ENCODE peak calls at places on chromosomes 3 and 15, in ten cellular contexts. C, R, H, N, Z, Q, A, M, T and X are unnamed samples.

GRCh38 chr15:96342611-96343528 is 12.4 kb downstream of the NR2F2 start:
- DNase-seq in C (no peak), R (peak), H (no peak), N (peak), Z (no peak), Q (no peak), A (no peak), M (peak), T (no peak), X (no peak)

GRCh38 chr3:30643763-30644462 is 37.5 kb downstream of the TGFBR2 start:
- DNase-seq in C (no peak), R (no peak), H (no peak), N (no peak), Z (no peak), Q (no peak), A (peak), M (no peak), T (no peak), X (no peak)

GRCh38 chr15:64985382-64986033 is 4.2 kb downstream of the SPG21 start:
- DNase-seq in C (no peak), R (no peak), H (no peak), N (peak), Z (no peak), Q (no peak), A (no peak), M (peak), T (no peak), X (peak)

GRCh38 chr3:115713247-115713646 is 89.9 kb downstream of the GAP43 start:
- DNase-seq in C (no peak), R (no peak), H (no peak), N (no peak), Z (peak), Q (no peak), A (no peak), M (peak), T (peak), X (no peak)

GRCh38 chr15:41877631-41878354 is 16.1 kb downstream of the SPTBN5 start:
- DNase-seq in C (no peak), R (no peak), H (no peak), N (no peak), Z (no peak), Q (no peak), A (no peak), M (no peak), T (no peak), X (no peak)

GRCh38 chr3:143424874-143425273 is 305.3 kb downstream of the CHST2 start:
- DNase-seq in C (no peak), R (no peak), H (no peak), N (no peak), Z (no peak), Q (no peak), A (no peak), M (no peak), T (no peak), X (no peak)

GRCh38 chr3:42490243-42490642 is 12.2 kb upstream of the VIPR1 start:
- DNase-seq in C (peak), R (no peak), H (no peak), N (peak), Z (peak), Q (peak), A (no peak), M (peak), T (no peak), X (peak)

GRCh38 chr3:10581251-10581650 is 75.9 kb upstream of the ATP2B2 start:
- DNase-seq in C (no peak), R (no peak), H (no peak), N (no peak), Z (no peak), Q (no peak), A (no peak), M (no peak), T (no peak), X (no peak)

GRCh38 chr3:36993326-36994283 is at the start of gene MLH1:
- DNase-seq in C (peak), R (peak), H (peak), N (peak), Z (peak), Q (peak), A (peak), M (peak), T (peak), X (peak)

GRCh38 chr3:136263251-136263650 is 13.1 kb downstream of the PCCB start:
- DNase-seq in C (no peak), R (no peak), H (no peak), N (no peak), Z (no peak), Q (no peak), A (no peak), M (no peak), T (no peak), X (no peak)

GRCh38 chr3:112314618-112315017 is 18.3 kb upstream of the CD200 start:
- DNase-seq in C (no peak), R (no peak), H (no peak), N (no peak), Z (no peak), Q (no peak), A (no peak), M (no peak), T (no peak), X (no peak)

GRCh38 chr3:86047329-86047625 is 943.7 kb downstream of the VGLL3 start:
- DNase-seq in C (no peak), R (no peak), H (no peak), N (no peak), Z (no peak), Q (no peak), A (no peak), M (no peak), T (peak), X (no peak)

GRCh38 chr3:168495932-168496331 is 400.2 kb upstream of the GOLIM4 start:
- DNase-seq in C (no peak), R (no peak), H (no peak), N (no peak), Z (no peak), Q (no peak), A (no peak), M (no peak), T (no peak), X (no peak)

GRCh38 chr15:41517895-41518449 is 4.3 kb upstream of the LTK start:
- DNase-seq in C (no peak), R (no peak), H (no peak), N (no peak), Z (no peak), Q (no peak), A (no peak), M (no peak), T (no peak), X (no peak)

GRCh38 chr15:31127596-31128261 is 26.2 kb upstream of the TRPM1 start:
- DNase-seq in C (no peak), R (no peak), H (no peak), N (no peak), Z (no peak), Q (no peak), A (no peak), M (no peak), T (no peak), X (no peak)

GRCh38 chr15:63986185-63986680 is 60.1 kb downstream of the DAPK2 start:
- DNase-seq in C (no peak), R (no peak), H (no peak), N (no peak), Z (no peak), Q (no peak), A (no peak), M (no peak), T (no peak), X (no peak)

GRCh38 chr15:89647191-89647851 is 7.9 kb downstream of the KIF7 start:
- DNase-seq in C (peak), R (peak), H (peak), N (peak), Z (peak), Q (no peak), A (peak), M (peak), T (peak), X (peak)

GRCh38 chr3:4752201-4753072 is 226.8 kb upstream of the BHLHE40 start:
- DNase-seq in C (no peak), R (no peak), H (no peak), N (peak), Z (no peak), Q (no peak), A (no peak), M (no peak), T (no peak), X (peak)

GRCh38 chr15:29040367-29040745 is 154.6 kb downstream of the APBA2 start:
- DNase-seq in C (no peak), R (no peak), H (no peak), N (peak), Z (no peak), Q (no peak), A (no peak), M (peak), T (no peak), X (no peak)

DNA sequence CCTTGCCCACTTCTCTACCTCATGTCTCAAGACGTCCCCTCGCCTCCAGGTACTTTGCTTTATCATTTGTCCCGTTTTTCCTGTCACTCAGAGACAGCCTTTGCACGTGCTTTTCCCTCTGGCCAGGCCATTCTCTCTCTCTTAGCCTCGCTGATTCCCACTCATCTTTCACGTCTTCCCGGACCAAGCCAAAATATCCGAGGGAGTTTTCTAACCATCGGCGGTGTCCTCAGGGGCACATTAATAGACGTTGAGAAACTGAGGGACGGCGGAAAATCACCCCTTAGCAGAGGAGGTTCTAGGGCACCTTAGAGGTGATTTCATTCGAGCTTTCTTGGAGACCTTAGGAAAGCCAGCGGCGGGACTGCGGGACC is 551 bp downstream of the SUSD5 start:
- DNase-seq in C (no peak), R (peak), H (no peak), N (no peak), Z (no peak), Q (no peak), A (no peak), M (no peak), T (no peak), X (no peak)
- TF ChIP-seq CTCF in C (no peak), R (no peak), H (no peak), N (no peak), Z (no peak), Q (no peak), A (no peak), M (no peak), T (no peak), X (no peak)

DNA sequence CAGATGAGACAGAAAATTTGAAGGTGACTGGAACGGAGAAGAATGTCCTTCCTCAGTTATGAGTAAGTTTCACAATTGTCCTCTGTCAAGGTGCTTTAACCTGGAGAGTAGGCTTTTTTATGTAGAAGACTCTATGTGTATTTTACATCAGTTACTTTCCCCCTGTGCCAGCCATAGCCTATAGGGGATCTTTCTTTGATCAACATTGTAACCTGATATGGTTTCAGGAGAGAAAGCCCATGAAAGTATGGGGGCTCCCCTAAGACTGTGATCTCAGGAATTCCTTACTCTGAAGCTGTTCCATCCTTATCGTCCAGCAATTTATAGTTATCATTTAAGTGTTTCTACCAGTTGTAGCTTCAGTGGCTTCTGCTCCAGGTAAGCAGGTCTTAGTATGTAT is 1076.3 kb upstream of the EPHA6 start:
- DNase-seq in C (no peak), R (no peak), H (no peak), N (no peak), Z (no peak), Q (no peak), A (no peak), M (no peak), T (no peak), X (no peak)
- TF ChIP-seq CTCF in C (no peak), R (no peak), H (no peak), N (no peak), Z (no peak), Q (no peak), A (no peak), M (no peak), T (no peak), X (no peak)

GRCh38 chr3:97970929-97971460 is 1.2 kb downstream of the RIOX2 start:
- DNase-seq in C (no peak), R (no peak), H (no peak), N (no peak), Z (no peak), Q (no peak), A (no peak), M (no peak), T (peak), X (no peak)
- TF ChIP-seq CTCF in C (no peak), R (no peak), H (no peak), N (no peak), Z (no peak), Q (no peak), A (no peak), M (no peak), T (no peak), X (no peak)

GRCh38 chr3:194554488-194555098 is 67.8 kb upstream of the ATP13A3 start:
- DNase-seq in C (no peak), R (no peak), H (no peak), N (no peak), Z (no peak), Q (no peak), A (no peak), M (no peak), T (no peak), X (no peak)

GRCh38 chr3:194552327-194552949 is 65.6 kb upstream of the ATP13A3 start:
- DNase-seq in C (no peak), R (no peak), H (no peak), N (no peak), Z (no peak), Q (no peak), A (no peak), M (no peak), T (no peak), X (no peak)

GRCh38 chr3:194548346-194549321 is 61.8 kb upstream of the ATP13A3 start:
- DNase-seq in C (no peak), R (no peak), H (no peak), N (no peak), Z (no peak), Q (no peak), A (no peak), M (no peak), T (no peak), X (no peak)

GRCh38 chr3:194547042-194547441 is 60.2 kb upstream of the ATP13A3 start:
- DNase-seq in C (no peak), R (no peak), H (no peak), N (no peak), Z (no peak), Q (no peak), A (no peak), M (no peak), T (no peak), X (no peak)

DNA sequence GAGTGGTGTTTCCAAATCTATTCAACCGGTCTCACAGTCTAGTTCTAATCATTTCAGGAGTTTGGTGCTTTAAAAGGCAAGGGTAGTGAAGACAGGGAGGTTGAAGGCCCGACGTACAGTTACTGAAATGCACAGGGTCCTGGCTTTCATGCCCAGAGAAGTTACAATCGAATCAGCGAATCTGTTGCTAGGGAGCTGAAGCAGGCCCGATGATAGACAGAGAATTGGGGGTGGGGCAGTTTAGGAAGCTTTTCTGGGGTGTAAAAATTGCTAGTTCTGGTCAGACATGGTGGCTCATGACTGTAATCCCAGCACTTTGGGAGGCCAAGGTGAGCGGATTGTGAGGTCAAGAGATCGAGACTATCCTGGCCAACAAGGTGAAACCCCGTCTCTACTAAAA is 63.1 kb upstream of the ATP13A3 start:
- DNase-seq in C (no peak), R (no peak), H (no peak), N (no peak), Z (no peak), Q (no peak), A (no peak), M (no peak), T (no peak), X (no peak)
- TF ChIP-seq CTCF in C (no peak), R (no peak), H (no peak), N (no peak), Z (no peak), Q (no peak), A (no peak), M (no peak), T (no peak), X (no peak)

GRCh38 chr15:94028809-94029208 is 202.6 kb upstream of the MCTP2 start:
- DNase-seq in C (no peak), R (no peak), H (no peak), N (no peak), Z (no peak), Q (no peak), A (no peak), M (no peak), T (no peak), X (no peak)
- TF ChIP-seq CTCF in C (no peak), R (no peak), H (peak), N (no peak), Z (no peak), Q (no peak), A (peak), M (no peak), T (peak), X (no peak)

GRCh38 chr3:99549918-99550603 is 88.3 kb upstream of the COL8A1 start:
- DNase-seq in C (no peak), R (no peak), H (no peak), N (no peak), Z (no peak), Q (no peak), A (no peak), M (peak), T (no peak), X (no peak)
- TF ChIP-seq CTCF in C (no peak), R (no peak), H (no peak), N (no peak), Z (no peak), Q (no peak), A (no peak), M (no peak), T (no peak), X (no peak)

DNA sequence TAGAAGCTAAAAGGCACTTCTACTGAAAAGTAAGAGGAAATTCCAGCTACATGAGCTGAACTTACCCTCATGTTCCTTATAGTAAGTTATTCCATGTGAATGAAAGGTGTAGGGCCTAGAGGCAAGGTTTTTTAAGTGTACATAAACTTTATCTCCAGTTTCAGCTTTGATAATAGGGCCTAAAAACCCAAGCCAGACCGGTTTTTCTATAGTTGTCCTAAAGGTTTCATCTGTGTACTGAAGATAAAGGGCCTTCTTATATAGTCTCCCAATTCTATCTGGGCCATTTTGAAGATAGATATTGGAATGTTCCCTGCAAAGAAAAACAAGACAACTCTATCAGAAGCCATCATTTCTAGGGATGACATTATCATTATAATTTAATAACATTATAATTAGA is 9.2 kb downstream of the CP start:
- DNase-seq in C (no peak), R (no peak), H (no peak), N (no peak), Z (no peak), Q (no peak), A (no peak), M (no peak), T (no peak), X (no peak)
- TF ChIP-seq CTCF in C (no peak), R (no peak), H (no peak), N (no peak), Z (no peak), Q (no peak), A (no peak), M (no peak), T (no peak), X (no peak)

DNA sequence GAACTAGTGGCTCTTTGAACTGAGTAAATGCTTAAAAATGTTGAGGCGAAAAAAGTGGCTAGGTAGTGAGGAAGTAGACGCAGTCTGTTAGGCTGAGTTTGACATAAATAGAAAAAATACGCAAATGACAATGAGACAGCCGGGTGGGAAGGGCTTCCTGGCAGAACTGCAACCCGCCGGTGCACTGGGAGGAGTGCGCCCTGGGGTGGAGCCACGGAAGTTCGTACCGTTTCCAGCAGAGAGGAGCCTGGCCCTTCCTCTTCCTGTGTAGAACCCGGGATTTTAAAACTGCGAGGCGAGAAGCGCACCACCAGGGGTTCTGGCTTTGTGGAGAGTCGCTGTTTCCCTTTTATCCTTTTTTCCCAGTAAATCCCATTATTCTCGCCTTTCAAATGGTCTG is 602.6 kb downstream of the PYDC2 start:
- DNase-seq in C (peak), R (no peak), H (no peak), N (no peak), Z (no peak), Q (no peak), A (no peak), M (no peak), T (peak), X (no peak)
- TF ChIP-seq CTCF in C (no peak), R (no peak), H (no peak), N (no peak), Z (no peak), Q (no peak), A (no peak), M (no peak), T (no peak), X (no peak)

GRCh38 chr15:75782926-75783325 is 60.3 kb upstream of the UBE2Q2 start:
- DNase-seq in C (no peak), R (no peak), H (no peak), N (no peak), Z (no peak), Q (no peak), A (no peak), M (no peak), T (no peak), X (no peak)

GRCh38 chr15:75791337-75791713 is 51.9 kb upstream of the UBE2Q2 start:
- DNase-seq in C (no peak), R (no peak), H (no peak), N (no peak), Z (no peak), Q (no peak), A (no peak), M (no peak), T (no peak), X (no peak)

GRCh38 chr15:75786564-75786925 is 56.7 kb upstream of the UBE2Q2 start:
- DNase-seq in C (no peak), R (no peak), H (no peak), N (no peak), Z (no peak), Q (no peak), A (no peak), M (no peak), T (peak), X (no peak)

GRCh38 chr15:75790631-75791336 is 52.5 kb upstream of the UBE2Q2 start:
- DNase-seq in C (no peak), R (no peak), H (no peak), N (no peak), Z (no peak), Q (no peak), A (no peak), M (no peak), T (no peak), X (no peak)

DNA sequence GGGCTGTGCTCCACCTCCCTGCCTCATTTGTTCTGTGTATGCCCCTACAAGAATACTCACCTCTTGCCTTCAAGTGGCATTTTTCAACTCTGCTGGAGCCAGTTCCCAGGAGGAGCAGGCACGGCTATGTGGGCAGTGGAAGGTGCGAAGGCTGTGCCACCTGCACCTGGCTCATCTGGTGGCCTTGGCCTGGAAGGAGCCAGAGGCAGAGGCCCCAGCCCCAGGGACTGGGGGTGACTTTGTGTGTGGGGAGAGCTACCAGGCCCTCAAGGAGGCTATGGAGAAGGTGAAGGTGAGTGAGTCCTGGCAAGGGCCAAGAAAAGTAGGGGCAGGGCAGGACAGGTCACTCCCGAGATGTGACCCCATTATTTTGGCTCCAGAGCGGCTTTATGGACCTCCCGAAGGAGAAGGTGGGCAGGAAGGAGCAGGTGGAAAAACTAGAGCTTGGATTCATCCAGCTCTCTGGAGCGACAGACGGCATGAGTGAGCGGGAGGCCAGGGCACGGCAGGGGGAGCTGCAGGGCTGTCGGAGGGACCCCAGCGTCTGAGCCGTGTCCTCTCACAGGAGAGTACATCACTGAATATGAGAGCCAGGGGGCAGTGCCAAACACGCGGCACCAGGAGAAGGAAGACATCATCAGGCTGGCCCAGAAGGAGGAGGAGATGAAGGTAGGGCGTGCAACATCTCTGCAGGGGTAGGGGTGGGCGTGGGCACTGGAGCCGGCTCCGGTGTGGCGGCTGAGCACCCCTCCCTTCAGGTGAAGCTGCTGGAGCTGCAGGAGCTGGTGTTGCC is 57.3 kb upstream of the UBE2Q2 start:
- DNase-seq in C (no peak), R (peak), H (no peak), N (peak), Z (no peak), Q (no peak), A (no peak), M (peak), T (peak), X (no peak)
- TF ChIP-seq CTCF in C (no peak), R (peak), H (peak), N (no peak), Z (no peak), Q (no peak), A (no peak), M (peak), T (peak), X (no peak)